ENCODE peak calls at places on chromosomes 12 and 14, in four cellular contexts. One of them, this sample, is unnamed.

GRCh38 chr12:56884421-56884820 is 49.8 kb downstream of the SDR9C7 start:
- DNase-seq in astrocyte of the hippocampus: no peak
- DNase-seq in Caki2: no peak
- DNase-seq in mesenteric fat pad: no peak
- DNase-seq in this sample: no peak

GRCh38 chr12:74381968-74382367 is 155.7 kb upstream of the ATXN7L3B start:
- DNase-seq in astrocyte of the hippocampus: no peak
- DNase-seq in Caki2: no peak
- DNase-seq in mesenteric fat pad: no peak
- DNase-seq in this sample: no peak

GRCh38 chr12:69844836-69845235 is 19.8 kb downstream of the MYRFL start:
- DNase-seq in astrocyte of the hippocampus: no peak
- DNase-seq in Caki2: no peak
- DNase-seq in mesenteric fat pad: no peak
- DNase-seq in this sample: no peak

GRCh38 chr12:27024291-27024690 is 1.9 kb downstream of the MED21 start:
- DNase-seq in astrocyte of the hippocampus: peak; percentile 36
- DNase-seq in Caki2: no peak
- DNase-seq in mesenteric fat pad: no peak
- DNase-seq in this sample: no peak

GRCh38 chr12:67394600-67394999 is 125.4 kb downstream of the CAND1 start:
- DNase-seq in astrocyte of the hippocampus: peak; percentile 83
- DNase-seq in Caki2: no peak
- DNase-seq in mesenteric fat pad: no peak
- DNase-seq in this sample: no peak

GRCh38 chr14:69046468-69046867 is 67.4 kb upstream of the ACTN1 start:
- DNase-seq in astrocyte of the hippocampus: peak; percentile 71
- DNase-seq in Caki2: no peak
- DNase-seq in mesenteric fat pad: no peak
- DNase-seq in this sample: no peak

GRCh38 chr14:75433631-75434556 is 6.1 kb downstream of the JDP2 start:
- DNase-seq in astrocyte of the hippocampus: no peak
- DNase-seq in Caki2: no peak
- DNase-seq in mesenteric fat pad: no peak
- DNase-seq in this sample: no peak

GRCh38 chr12:123030686-123031085 is 50.2 kb downstream of the ARL6IP4 start:
- DNase-seq in astrocyte of the hippocampus: no peak
- DNase-seq in Caki2: no peak
- DNase-seq in mesenteric fat pad: no peak
- DNase-seq in this sample: no peak

GRCh38 chr12:107594995-107595394 is 90.6 kb upstream of the PWP1 start:
- DNase-seq in astrocyte of the hippocampus: no peak
- DNase-seq in Caki2: no peak
- DNase-seq in mesenteric fat pad: no peak
- DNase-seq in this sample: no peak

GRCh38 chr14:101104485-101104884 is 201.0 kb upstream of the RTL1 start:
- DNase-seq in astrocyte of the hippocampus: no peak
- DNase-seq in Caki2: no peak
- DNase-seq in mesenteric fat pad: no peak
- DNase-seq in this sample: no peak

GRCh38 chr12:124542021-124542941 is 25.1 kb downstream of the NCOR2 start:
- DNase-seq in astrocyte of the hippocampus: no peak
- DNase-seq in Caki2: peak; percentile 16
- DNase-seq in mesenteric fat pad: no peak
- DNase-seq in this sample: no peak

GRCh38 chr12:108811411-108812185 is 45.8 kb downstream of the SSH1 start:
- DNase-seq in astrocyte of the hippocampus: peak; percentile 94
- DNase-seq in Caki2: no peak
- DNase-seq in mesenteric fat pad: peak; percentile 89
- DNase-seq in this sample: no peak

GRCh38 chr14:60179296-60179924 is 14.2 kb upstream of the DHRS7 start:
- DNase-seq in astrocyte of the hippocampus: peak; percentile 37
- DNase-seq in Caki2: peak; percentile 30
- DNase-seq in mesenteric fat pad: no peak
- DNase-seq in this sample: no peak

GRCh38 chr12:50637870-50638481 is 125.9 kb upstream of the ATF1 start:
- DNase-seq in astrocyte of the hippocampus: peak; percentile 59
- DNase-seq in Caki2: peak; percentile 51
- DNase-seq in mesenteric fat pad: no peak
- DNase-seq in this sample: peak; percentile 57